ENCODE peak calls at places on chromosomes 4 and X, in five cellular contexts. U is mammary epithelial cell, Q is spleen, Y is GM23248, O is mesendoderm. S is an unnamed sample.
A peak's percentile ranks its signal among the peaks of the same experiment; 100 is the strongest.

GRCh38 chrX:151505796-151506195 is 57.7 kb upstream of the PASD1 start:
- DNase-seq in U (peak; percentile 21), Q (no peak), Y (peak; percentile 54), O (peak; percentile 53), S (no peak)

GRCh38 chrX:88612870-88613329 is 134.1 kb upstream of the CPXCR1 start:
- DNase-seq in U (no peak), Q (no peak), Y (no peak), O (peak; percentile 61), S (no peak)

GRCh38 chrX:106707771-106708454 is 18.6 kb upstream of the RNF128 start:
- DNase-seq in U (peak; percentile 94), Q (no peak), Y (peak; percentile 91), O (peak; percentile 63), S (no peak)

GRCh38 chr4:48483006-48483776 is at the start of gene SLC10A4:
- DNase-seq in U (no peak), Q (peak; percentile 74), Y (peak; percentile 15), O (peak; percentile 56), S (no peak)

GRCh38 chr4:124980276-124980752 is 267.8 kb upstream of the ANKRD50 start:
- DNase-seq in U (peak; percentile 25), Q (no peak), Y (peak; percentile 87), O (no peak), S (no peak)

GRCh38 chr4:4735136-4735754 is 124.2 kb upstream of the MSX1 start:
- DNase-seq in U (no peak), Q (no peak), Y (no peak), O (no peak), S (no peak)

GRCh38 chrX:40109288-40110008 is 11.7 kb upstream of the BCOR start:
- DNase-seq in U (peak; percentile 35), Q (peak; percentile 78), Y (peak; percentile 79), O (peak; percentile 84), S (no peak)

GRCh38 chr4:13527983-13528822 is 16.1 kb downstream of the NKX3-2 start:
- DNase-seq in U (peak; percentile 49), Q (peak; percentile 79), Y (no peak), O (peak; percentile 9), S (no peak)

GRCh38 chr4:186650401-186651180 is 73.1 kb downstream of the FAT1 start:
- DNase-seq in U (no peak), Q (no peak), Y (no peak), O (no peak), S (no peak)

GRCh38 chr4:110620352-110621327 is 2.2 kb downstream of the PITX2 start:
- DNase-seq in U (no peak), Q (peak; percentile 69), Y (no peak), O (peak; percentile 89), S (peak; percentile 54)

GRCh38 chr4:49516796-49517195 is 530.7 kb downstream of the CWH43 start:
- DNase-seq in U (no peak), Q (no peak), Y (no peak), O (no peak), S (no peak)

GRCh38 chr4:65880594-65880993 is 210.3 kb upstream of the EPHA5 start:
- DNase-seq in U (no peak), Q (no peak), Y (no peak), O (no peak), S (no peak)

GRCh38 chr4:2079006-2079405 is 19.9 kb downstream of the NAT8L start:
- DNase-seq in U (no peak), Q (no peak), Y (no peak), O (no peak), S (no peak)

GRCh38 chr4:42632653-42633382 is 24.1 kb downstream of the ATP8A1 start:
- DNase-seq in U (no peak), Q (no peak), Y (no peak), O (no peak), S (no peak)

GRCh38 chr4:15547392-15547791 is 77.7 kb downstream of the CC2D2A start:
- DNase-seq in U (no peak), Q (no peak), Y (no peak), O (no peak), S (no peak)

GRCh38 chrX:154021131-154021611 is 1.5 kb upstream of the IRAK1 start:
- DNase-seq in U (no peak), Q (peak; percentile 74), Y (peak; percentile 84), O (peak; percentile 73), S (no peak)
- H3K27ac ChIP-seq in U (no peak overlapping the region), Q (peak overlapping the region; percentile 92), Y (peak overlapping the region; percentile 84), O (peak overlapping the region; percentile 62), S (peak overlapping the region; percentile 79)

GRCh38 chr4:109497511-109497910 is 62.5 kb upstream of the MCUB start:
- DNase-seq in U (no peak), Q (no peak), Y (no peak), O (no peak), S (no peak)

GRCh38 chr4:109495514-109495913 is 61.9 kb downstream of the SEC24B start:
- DNase-seq in U (no peak), Q (no peak), Y (no peak), O (peak; percentile 29), S (no peak)

GRCh38 chr4:109496875-109497274 is 63.2 kb upstream of the MCUB start:
- DNase-seq in U (no peak), Q (no peak), Y (no peak), O (no peak), S (no peak)

GRCh38 chr4:109499513-109499912 is 60.5 kb upstream of the MCUB start:
- DNase-seq in U (no peak), Q (no peak), Y (peak; percentile 20), O (no peak), S (no peak)

DNA sequence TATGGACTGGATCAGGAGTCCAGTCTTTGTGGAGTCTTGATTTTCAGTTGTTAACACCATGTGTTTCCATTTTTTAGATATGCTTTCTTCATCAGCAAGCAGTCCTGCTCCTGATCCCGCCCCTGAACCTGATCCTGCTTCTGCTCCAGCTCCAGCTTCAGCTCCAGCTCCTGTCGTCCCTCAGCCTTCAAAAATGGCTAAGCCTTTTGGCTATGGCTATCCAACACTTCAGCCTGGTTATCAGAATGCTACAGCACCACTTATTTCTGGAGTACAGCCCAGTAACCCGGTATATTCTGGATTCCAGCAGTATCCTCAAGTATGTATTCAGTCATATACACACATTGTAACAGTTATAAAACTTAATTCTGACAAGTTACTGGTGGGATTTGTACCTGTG is 60.9 kb downstream of the SEC24B start:
- DNase-seq in U (no peak), Q (no peak), Y (no peak), O (no peak), S (no peak)
- H3K36me3 ChIP-seq in U (peaks cover 41% of the 10 kb centered on the region), Q (peaks cover 86% of the 10 kb centered on the region), Y (peaks cover 61% of the 10 kb centered on the region), O (peaks cover 4% of the 10 kb centered on the region), S (peaks cover 77% of the 10 kb centered on the region)

DNA sequence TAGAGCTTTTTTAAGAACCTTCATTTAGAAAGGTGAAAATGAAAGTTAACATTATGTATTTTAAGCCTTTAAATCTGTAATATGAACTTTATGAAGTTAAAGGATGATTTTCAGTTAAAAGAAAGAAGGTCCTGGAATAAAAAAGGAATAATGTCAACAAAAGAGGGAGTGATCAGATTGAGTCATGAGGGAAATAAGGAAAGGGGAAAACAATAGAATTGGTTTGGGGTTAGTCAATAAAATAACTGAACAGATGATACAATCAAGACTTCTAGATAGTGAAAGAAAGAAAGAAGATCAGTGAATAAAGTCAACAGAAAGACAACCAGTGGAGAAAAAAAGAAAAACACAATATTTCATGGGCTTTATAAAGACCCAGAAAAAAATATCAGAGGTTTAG is 291.6 kb upstream of the ARSJ start:
- DNase-seq in U (no peak), Q (no peak), Y (no peak), O (no peak), S (no peak)
- H3K27ac ChIP-seq in U (peak overlapping the region; percentile 81), Q (no peak overlapping the region), Y (peak overlapping the region; percentile 83), O (no peak overlapping the region), S (peak overlapping the region; percentile 81)

GRCh38 chr4:141233673-141234072 is 13.0 kb downstream of the ZNF330 start:
- DNase-seq in U (no peak), Q (no peak), Y (no peak), O (no peak), S (no peak)
- H3K36me3 ChIP-seq in U (peaks cover 12% of the 10 kb centered on the region), Q (peaks cover 76% of the 10 kb centered on the region), Y (peaks cover 67% of the 10 kb centered on the region), O (peaks cover 5% of the 10 kb centered on the region), S (peaks cover 60% of the 10 kb centered on the region)

DNA sequence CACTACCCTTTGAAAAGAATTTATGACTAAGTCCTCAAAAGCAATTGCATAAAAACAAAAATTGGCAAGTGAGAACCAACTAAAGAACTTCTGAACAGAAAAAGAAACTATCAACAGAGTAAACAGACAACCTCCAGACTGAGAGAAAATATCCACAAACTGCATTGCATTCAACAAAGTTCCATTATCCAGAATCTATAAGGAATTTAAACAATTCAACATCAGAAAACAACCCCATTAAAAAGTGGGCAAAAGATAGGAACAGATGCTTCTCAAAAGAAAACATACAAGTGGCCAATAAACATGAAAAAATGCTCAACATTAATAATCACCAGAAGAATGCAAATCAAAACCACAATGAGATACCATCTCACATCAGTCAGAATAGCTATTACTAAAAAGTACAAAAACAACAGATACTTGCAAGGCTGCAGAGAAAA is 130.2 kb downstream of the GASK1B start:
- DNase-seq in U (peak; percentile 50), Q (no peak), Y (peak; percentile 68), O (no peak), S (no peak)
- H3K27ac ChIP-seq in U (no peak overlapping the region), Q (no peak overlapping the region), Y (peak overlapping the region; percentile 28), O (no peak overlapping the region), S (peak overlapping the region; percentile 10)

GRCh38 chr4:139337612-139338011 is 35.3 kb upstream of the NDUFC1 start:
- DNase-seq in U (no peak), Q (no peak), Y (no peak), O (no peak), S (no peak)
- H3K36me3 ChIP-seq in U (peaks cover 14% of the 10 kb centered on the region), Q (peaks cover 59% of the 10 kb centered on the region), Y (peaks cover 29% of the 10 kb centered on the region), O (no peaks in the 10 kb centered on the region), S (peaks cover 80% of the 10 kb centered on the region)

GRCh38 chr4:118888666-118889312 is at the start of gene SYNPO2:
- DNase-seq in U (peak; percentile 78), Q (peak; percentile 82), Y (peak; percentile 95), O (peak; percentile 91), S (peak; percentile 63)
- H3K27ac ChIP-seq in U (no peak within 1 kb of the TSS), Q (peak within 1 kb of the TSS; percentile 68), Y (peak within 1 kb of the TSS; percentile 37), O (no peak within 1 kb of the TSS), S (no peak within 1 kb of the TSS)

DNA sequence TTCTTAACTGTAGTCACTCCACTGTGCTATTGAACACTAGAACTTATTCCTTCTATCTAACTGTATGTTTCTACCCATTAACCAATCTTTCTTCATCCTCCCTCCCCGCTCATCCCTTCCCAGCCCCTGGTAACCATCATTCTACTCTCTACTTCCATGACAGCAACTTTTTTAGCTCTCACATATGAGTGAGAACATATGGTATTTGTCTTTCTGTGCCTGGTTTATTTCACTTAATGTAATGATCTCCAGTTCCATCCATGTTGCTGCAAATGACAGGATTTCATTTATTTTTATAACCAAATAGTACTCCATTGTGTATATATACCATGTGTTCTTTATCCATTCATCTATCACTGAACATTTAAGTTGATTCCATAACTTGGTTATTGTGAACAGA is 186.5 kb downstream of the GABRB1 start:
- DNase-seq in U (no peak), Q (no peak), Y (no peak), O (no peak), S (no peak)
- H3K36me3 ChIP-seq in U (no peaks in the 10 kb centered on the region), Q (no peaks in the 10 kb centered on the region), Y (no peaks in the 10 kb centered on the region), O (no peaks in the 10 kb centered on the region), S (no peaks in the 10 kb centered on the region)

DNA sequence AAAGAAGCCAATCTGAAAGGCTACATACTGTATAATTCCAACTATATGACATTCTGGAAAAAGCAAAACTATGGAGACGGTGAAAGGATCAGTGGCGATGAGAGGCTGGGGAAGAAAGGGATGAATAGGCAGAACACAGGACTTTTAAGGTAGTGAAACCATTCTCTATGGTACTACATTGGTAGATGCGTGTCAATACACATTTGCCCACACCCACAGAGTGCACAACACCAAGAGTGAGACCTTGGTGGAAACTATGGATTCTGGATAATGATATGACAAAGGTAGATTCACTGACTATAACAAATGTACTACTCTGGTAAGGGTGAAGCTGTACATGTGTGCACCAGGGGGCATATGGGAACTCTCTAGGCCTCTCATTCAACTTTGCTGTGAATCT is 134.5 kb downstream of the FBXW7 start:
- DNase-seq in U (no peak), Q (no peak), Y (no peak), O (no peak), S (no peak)
- H3K27ac ChIP-seq in U (no peak overlapping the region), Q (no peak overlapping the region), Y (no peak overlapping the region), O (no peak overlapping the region), S (no peak overlapping the region)

S was measured in RWPE2.